ENCODE peak calls at places on chromosomes 6 and 20, in six cellular contexts. F is SK-N-SH, X is HL-60, Q is GM12878, I is HepG2, G is H1. C is an unnamed sample.

GRCh38 chr20:32457476-32457986 is 99.4 kb downstream of the ASXL1 start:
- DNase-seq in I (no peak), X (no peak), Q (no peak), G (peak), F (peak), C (no peak)

GRCh38 chr20:59446361-59446760 is 145.9 kb downstream of the EDN3 start:
- DNase-seq in F (no peak), X (no peak), G (no peak), Q (no peak), I (no peak), C (no peak)

GRCh38 chr6:108771421-108771820 is 76.8 kb upstream of the ARMC2 start:
- DNase-seq in X (no peak), G (no peak), Q (no peak), F (no peak), I (no peak), C (no peak)

GRCh38 chr20:16477632-16478031 is 95.6 kb downstream of the KIF16B start:
- DNase-seq in X (no peak), F (no peak), Q (no peak), I (peak), G (no peak), C (no peak)

GRCh38 chr20:55264825-55265224 is 740.5 kb downstream of the CBLN4 start:
- DNase-seq in Q (no peak), I (no peak), G (no peak), X (no peak), F (no peak), C (no peak)

GRCh38 chr20:45358282-45359068 is 4.5 kb upstream of the SYS1 start:
- DNase-seq in G (no peak), Q (no peak), I (peak), F (no peak), X (peak), C (no peak)

GRCh38 chr6:163490826-163491577 is 76.5 kb downstream of the QKI start:
- DNase-seq in X (no peak), F (no peak), I (no peak), Q (no peak), G (no peak), C (no peak)

GRCh38 chr6:34189806-34190503 is 44.1 kb upstream of the GRM4 start:
- DNase-seq in I (peak), X (peak), F (no peak), Q (no peak), G (no peak), C (peak)

GRCh38 chr20:44034451-44034850 is 119.8 kb downstream of the TOX2 start:
- DNase-seq in X (no peak), I (no peak), G (no peak), Q (no peak), F (no peak), C (no peak)

GRCh38 chr6:144477396-144477795 is 192.3 kb downstream of the UTRN start:
- DNase-seq in I (no peak), F (no peak), G (no peak), Q (no peak), X (no peak), C (no peak)

GRCh38 chr6:11700118-11700718 is 78.4 kb downstream of the ADTRP start:
- DNase-seq in X (no peak), I (peak), F (peak), Q (no peak), G (no peak), C (peak)

GRCh38 chr6:41546866-41547798 is 951 bp downstream of the FOXP4 start:
- DNase-seq in G (no peak), I (no peak), F (peak), X (no peak), Q (no peak), C (peak)

GRCh38 chr6:54970337-54970736 is 123.8 kb downstream of the FAM83B start:
- DNase-seq in I (no peak), G (no peak), Q (no peak), F (no peak), X (no peak), C (no peak)

GRCh38 chr6:45576648-45577624 is 199.2 kb upstream of the SUPT3H start:
- DNase-seq in I (no peak), X (no peak), F (no peak), Q (no peak), G (no peak), C (peak)

GRCh38 chr6:83685481-83685880 is 23.4 kb downstream of the SNAP91 start:
- DNase-seq in G (no peak), X (no peak), I (no peak), Q (no peak), F (no peak), C (no peak)

GRCh38 chr6:127289934-127290333 is 23.3 kb downstream of the RNF146 start:
- DNase-seq in Q (no peak), F (no peak), G (no peak), X (no peak), I (no peak), C (no peak)

GRCh38 chr6:44076366-44077200 is 50.7 kb downstream of the MRPL14 start:
- DNase-seq in X (no peak), F (peak), G (no peak), I (no peak), Q (no peak), C (peak)

GRCh38 chr6:109001554-109001953 is 93.1 kb downstream of the SESN1 start:
- DNase-seq in F (peak), X (no peak), G (no peak), Q (no peak), I (no peak), C (no peak)

GRCh38 chr6:167209577-167209975 is 51.8 kb upstream of the GPR31 start:
- DNase-seq in F (no peak), G (no peak), X (no peak), I (no peak), Q (no peak), C (no peak)

GRCh38 chr20:17748279-17748678 is 48.5 kb downstream of the BANF2 start:
- DNase-seq in Q (no peak), X (no peak), I (peak), G (no peak), F (no peak), C (no peak)

GRCh38 chr20:14288341-14289330 is 48.8 kb downstream of the FLRT3 start:
- DNase-seq in X (no peak), G (no peak), F (no peak), I (peak), Q (no peak), C (no peak)

GRCh38 chr6:37897321-37897720 is 77.8 kb downstream of the ZFAND3 start:
- DNase-seq in F (no peak), Q (no peak), G (no peak), I (no peak), X (no peak), C (no peak)

GRCh38 chr6:44806656-44807055 is 419.1 kb downstream of the CDC5L start:
- DNase-seq in F (no peak), X (no peak), Q (no peak), G (no peak), I (no peak), C (no peak)

GRCh38 chr20:48278961-48279481 is 493.7 kb upstream of the SULF2 start:
- DNase-seq in Q (no peak), I (no peak), G (no peak), X (no peak), F (no peak), C (no peak)

GRCh38 chr6:32868257-32868788 is 14.3 kb downstream of the PSMB9 start:
- DNase-seq in F (peak), X (no peak), I (peak), G (no peak), Q (no peak), C (peak)

GRCh38 chr20:11651647-11652046 is 266.0 kb upstream of the BTBD3 start:
- DNase-seq in G (no peak), Q (no peak), X (no peak), I (no peak), F (no peak), C (no peak)

GRCh38 chr6:87684895-87685654 is 17.0 kb downstream of the AKIRIN2 start:
- DNase-seq in G (no peak), F (no peak), I (no peak), X (no peak), Q (no peak), C (no peak)

GRCh38 chr20:47981242-47981641 is 196.0 kb upstream of the SULF2 start:
- DNase-seq in F (no peak), I (no peak), G (no peak), X (no peak), Q (no peak), C (no peak)

GRCh38 chr6:27281105-27281539 is 31.0 kb downstream of the POM121L2 start:
- DNase-seq in I (no peak), Q (no peak), F (no peak), X (no peak), G (no peak), C (peak)

GRCh38 chr6:39294899-39295298 is 19.3 kb downstream of the KCNK17 start:
- DNase-seq in I (no peak), X (no peak), F (no peak), G (no peak), Q (no peak), C (no peak)

GRCh38 chr6:167839755-167840154 is 13.0 kb downstream of the AFDN start:
- DNase-seq in X (no peak), I (peak), G (no peak), Q (no peak), F (no peak), C (peak)

GRCh38 chr6:36666726-36667591 is 11.6 kb upstream of the CDKN1A start:
- DNase-seq in Q (peak), I (peak), F (peak), G (no peak), X (peak), C (peak)

GRCh38 chr20:56826971-56827645 is 198.0 kb downstream of the TFAP2C start:
- DNase-seq in Q (no peak), I (no peak), X (no peak), G (no peak), F (no peak), C (no peak)

GRCh38 chr6:64376394-64376793 is 740.8 kb downstream of the PHF3 start:
- DNase-seq in I (no peak), F (no peak), G (peak), Q (no peak), X (no peak), C (no peak)

GRCh38 chr20:38855356-38855755 is 49.9 kb downstream of the PPP1R16B start:
- DNase-seq in X (no peak), G (no peak), I (no peak), Q (no peak), F (no peak), C (no peak)
- TF ChIP-seq GABPA in X (no peak), G (no peak), I (no peak), Q (no peak), F (no peak), C (no peak)

DNA sequence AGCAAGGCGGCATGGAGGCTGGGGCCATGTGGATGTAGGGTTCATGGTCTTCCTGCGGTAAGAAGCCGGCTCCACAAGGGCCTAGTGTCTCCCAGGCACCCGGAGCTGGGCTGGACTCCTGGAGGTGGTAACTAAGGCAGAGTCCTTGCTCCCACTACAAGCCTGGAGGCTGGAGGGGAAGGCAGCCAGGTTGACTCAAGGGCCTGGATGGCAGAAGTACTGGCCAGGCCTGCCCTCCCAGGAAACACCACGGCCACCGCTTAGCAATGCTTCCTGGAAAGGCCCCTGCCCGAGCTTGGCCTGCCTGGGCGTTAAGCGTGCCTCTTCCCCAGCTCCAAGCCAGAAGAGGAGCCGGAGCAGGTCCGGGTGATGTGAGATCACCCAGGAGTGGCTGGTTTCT is 182.0 kb downstream of the ZDHHC14 start:
- DNase-seq in Q (no peak), X (no peak), I (no peak), F (no peak), G (no peak), C (no peak)
- TF ChIP-seq GABPA in Q (no peak), X (no peak), I (no peak), F (no peak), G (no peak), C (no peak)

DNA sequence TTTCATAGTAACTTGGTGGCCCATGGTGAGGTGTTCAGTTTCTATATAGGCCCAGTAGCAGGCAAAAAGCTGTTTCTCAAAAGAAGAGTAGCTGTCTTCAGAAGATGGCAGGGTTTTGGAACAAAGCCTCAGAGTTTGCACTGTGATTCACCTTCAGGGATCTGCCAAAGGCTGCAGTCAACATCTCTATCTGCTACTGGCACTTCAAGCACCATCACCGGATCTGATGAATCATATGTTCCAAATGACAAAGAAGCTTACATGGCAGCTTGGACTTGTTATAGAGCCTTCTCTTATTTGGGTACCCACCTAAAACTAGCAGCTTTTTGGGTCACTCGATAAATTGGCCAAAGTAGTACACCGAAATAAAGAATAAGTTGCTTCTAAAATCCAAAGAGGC is 39.5 kb downstream of the PKIB start:
- DNase-seq in Q (no peak), I (peak), X (no peak), F (no peak), G (no peak), C (no peak)
- TF ChIP-seq GABPA in Q (no peak), I (no peak), X (no peak), F (no peak), G (no peak), C (no peak)

GRCh38 chr6:125714431-125715090 is 34.9 kb upstream of the HEY2 start:
- DNase-seq in Q (peak), X (no peak), F (no peak), I (no peak), G (no peak), C (no peak)

GRCh38 chr6:125722886-125723285 is 26.5 kb upstream of the HEY2 start:
- DNase-seq in F (no peak), G (no peak), X (no peak), I (no peak), Q (no peak), C (no peak)

GRCh38 chr6:125717120-125717731 is 32.2 kb upstream of the HEY2 start:
- DNase-seq in Q (peak), F (no peak), X (no peak), G (no peak), I (no peak), C (no peak)

GRCh38 chr6:125718109-125718508 is 31.3 kb upstream of the HEY2 start:
- DNase-seq in X (no peak), Q (no peak), I (no peak), F (no peak), G (no peak), C (no peak)
- TF ChIP-seq GABPA in X (no peak), Q (no peak), I (no peak), F (no peak), G (no peak), C (no peak)

DNA sequence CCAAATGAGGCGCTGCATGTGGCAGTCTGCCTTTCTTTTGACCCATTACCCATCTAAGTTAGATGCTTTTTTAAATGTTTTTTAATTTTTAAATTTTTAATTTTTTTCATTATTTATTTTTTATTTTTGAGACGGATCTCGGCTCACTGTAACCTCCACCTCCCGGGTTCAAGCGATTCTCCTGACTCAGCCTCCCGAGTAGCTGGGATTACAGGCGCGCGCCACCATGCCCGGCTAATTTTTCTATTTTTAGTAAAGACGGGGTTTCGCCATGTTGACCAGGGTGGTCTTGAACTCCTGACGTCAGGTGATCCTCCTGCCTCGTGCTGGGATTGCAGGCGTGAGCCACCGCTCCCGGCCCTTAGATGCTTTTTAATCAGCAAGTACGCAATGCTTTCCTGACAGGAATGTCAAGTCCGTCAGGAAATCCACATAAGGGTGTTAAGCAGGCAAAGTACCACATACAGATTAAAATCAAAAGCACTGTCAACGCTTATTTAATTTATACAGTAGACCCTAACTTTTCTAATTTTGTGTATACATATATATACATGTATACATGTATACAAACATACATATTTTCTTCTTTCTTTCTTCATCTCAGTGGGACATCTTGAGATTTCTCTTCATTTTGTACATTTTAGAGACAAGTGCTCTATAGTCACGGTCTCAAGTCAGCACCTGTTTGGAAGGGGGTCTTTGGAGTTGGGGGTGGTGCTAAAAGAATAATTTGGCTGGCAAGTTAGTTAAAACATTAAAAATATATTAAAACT is 1.0 kb upstream of the GSTA4 start:
- DNase-seq in I (peak), Q (peak), X (peak), F (peak), G (peak), C (peak)
- TF ChIP-seq GABPA in I (no peak), Q (peak), X (no peak), F (no peak), G (no peak), C (peak)

GRCh38 chr6:161437851-161438250 is 164.0 kb upstream of the AGPAT4 start:
- DNase-seq in G (no peak), X (no peak), I (no peak), Q (no peak), F (no peak), C (no peak)

GRCh38 chr6:161440299-161440698 is 166.4 kb upstream of the AGPAT4 start:
- DNase-seq in X (no peak), F (no peak), Q (no peak), G (no peak), I (no peak), C (no peak)

GRCh38 chr6:161436106-161436876 is 162.4 kb upstream of the AGPAT4 start:
- DNase-seq in I (no peak), X (no peak), G (no peak), Q (no peak), F (no peak), C (no peak)

GRCh38 chr6:161438430-161439030 is 164.7 kb upstream of the AGPAT4 start:
- DNase-seq in G (no peak), F (no peak), X (no peak), Q (no peak), I (no peak), C (no peak)

GRCh38 chr6:161439093-161439492 is 165.2 kb upstream of the AGPAT4 start:
- DNase-seq in Q (no peak), I (no peak), X (no peak), G (no peak), F (no peak), C (peak)
- TF ChIP-seq GABPA in Q (no peak), I (no peak), X (no peak), G (no peak), F (no peak), C (peak)

C was measured in K562.